ENCODE peak calls at places on chromosomes 6 and 20, in seven cellular contexts. G, U, Q, F, O, X and K are unnamed samples.

GRCh38 chr6:115908906-115909559 is 151.7 kb downstream of the FRK start:
- DNase-seq in F (no peak), X (no peak), O (no peak), Q (no peak), U (no peak), G (peak), K (no peak)

GRCh38 chr6:156167289-156168076 is 609.7 kb upstream of the ARID1B start:
- DNase-seq in O (peak), G (no peak), F (no peak), U (no peak), Q (no peak), X (no peak), K (no peak)

GRCh38 chr6:15341311-15341710 is 95.4 kb downstream of the JARID2 start:
- DNase-seq in G (no peak), F (no peak), U (peak), X (no peak), O (peak), Q (no peak), K (no peak)

GRCh38 chr6:109299695-109300564 is 82.3 kb downstream of the CD164 start:
- DNase-seq in X (no peak), Q (no peak), U (no peak), G (no peak), O (no peak), F (no peak), K (peak)

GRCh38 chr6:15429146-15430110 is 183.6 kb downstream of the JARID2 start:
- DNase-seq in U (no peak), G (no peak), X (no peak), F (peak), Q (no peak), O (no peak), K (no peak)

GRCh38 chr6:143616741-143617140 is 61.0 kb upstream of the PHACTR2 start:
- DNase-seq in U (no peak), F (no peak), O (no peak), Q (no peak), X (no peak), G (no peak), K (no peak)

GRCh38 chr6:158028421-158028820 is 46.8 kb downstream of the SYNJ2 start:
- DNase-seq in F (no peak), X (no peak), O (no peak), U (no peak), G (no peak), Q (no peak), K (no peak)

GRCh38 chr6:43923376-43924221 is 153.6 kb downstream of the VEGFA start:
- DNase-seq in O (no peak), F (peak), G (no peak), X (no peak), Q (no peak), U (peak), K (no peak)

GRCh38 chr20:35326732-35327073 is 34.5 kb upstream of the FAM83C start:
- DNase-seq in G (no peak), F (no peak), U (no peak), Q (no peak), X (no peak), O (no peak), K (no peak)

GRCh38 chr20:60223174-60223573 is 265.0 kb downstream of the CDH26 start:
- DNase-seq in O (no peak), F (no peak), G (no peak), Q (no peak), U (no peak), X (no peak), K (no peak)

GRCh38 chr6:136532030-136532429 is 18.2 kb downstream of the MAP7 start:
- DNase-seq in U (no peak), F (no peak), O (no peak), G (no peak), X (no peak), Q (no peak), K (no peak)

GRCh38 chr20:22403860-22404608 is 180.3 kb downstream of the FOXA2 start:
- DNase-seq in Q (no peak), O (no peak), X (no peak), U (no peak), G (no peak), F (no peak), K (no peak)

GRCh38 chr6:165231581-165232276 is 77.7 kb downstream of the C6orf118 start:
- DNase-seq in U (peak), O (no peak), F (peak), Q (no peak), X (no peak), G (peak), K (peak)